ENCODE peak calls at places on chromosomes 1 and 21, in five cellular contexts. K is CD4-positive, alpha-beta memory T cell; T is lung microvascular endothelial cell; Q is neuronal stem cell; V is astrocyte of the hippocampus. G is an unnamed sample.
A peak's percentile ranks its signal among the peaks of the same experiment; 100 is the strongest.

GRCh38 chr1:87061742-87062156 is 147.3 kb downstream of the HS2ST1 start:
- DNase-seq in K (peak; percentile 6), T (peak; percentile 35), Q (no peak), V (no peak), G (no peak)

GRCh38 chr1:40040511-40041465 is at the start of gene CAP1:
- DNase-seq in K (peak; percentile 100), T (peak; percentile 98), Q (peak; percentile 98), V (peak; percentile 100), G (peak; percentile 99)

GRCh38 chr1:23069149-23069548 is 49.9 kb downstream of the KDM1A start:
- DNase-seq in K (no peak), T (no peak), Q (no peak), V (no peak), G (no peak)

GRCh38 chr1:10640079-10640578 is 156.3 kb downstream of the CASZ1 start:
- DNase-seq in K (no peak), T (no peak), Q (no peak), V (peak; percentile 48), G (no peak)

GRCh38 chr1:11399250-11399649 is 79.7 kb upstream of the DISP3 start:
- DNase-seq in K (no peak), T (no peak), Q (no peak), V (no peak), G (no peak)

GRCh38 chr1:2408859-2409276 is 3.5 kb downstream of the PEX10 start:
- DNase-seq in K (no peak), T (no peak), Q (no peak), V (no peak), G (no peak)

GRCh38 chr1:240515505-240515904 is 96.5 kb downstream of the GREM2 start:
- DNase-seq in K (no peak), T (no peak), Q (no peak), V (peak; percentile 71), G (no peak)

GRCh38 chr1:230902349-230902923 is 34.1 kb upstream of the C1orf198 start:
- DNase-seq in K (no peak), T (no peak), Q (no peak), V (no peak), G (no peak)

GRCh38 chr1:89630046-89630445 is 2.9 kb upstream of the LRRC8C start:
- DNase-seq in K (no peak), T (no peak), Q (no peak), V (no peak), G (no peak)

GRCh38 chr1:115426271-115426771 is 88.3 kb upstream of the NGF start:
- DNase-seq in K (no peak), T (peak; percentile 91), Q (no peak), V (peak; percentile 89), G (no peak)

GRCh38 chr1:89757532-89757931 is 63.3 kb upstream of the LRRC8D start:
- DNase-seq in K (peak; percentile 38), T (peak; percentile 68), Q (no peak), V (no peak), G (no peak)

GRCh38 chr1:41918450-41919043 is at the start of gene HIVEP3:
- DNase-seq in K (no peak), T (peak; percentile 24), Q (peak; percentile 51), V (peak; percentile 59), G (no peak)

GRCh38 chr1:8976896-8977295 is 31.2 kb downstream of the CA6 start:
- DNase-seq in K (no peak), T (no peak), Q (no peak), V (no peak), G (no peak)

GRCh38 chr21:21463456-21463855 is 465.2 kb downstream of the NCAM2 start:
- DNase-seq in K (no peak), T (no peak), Q (no peak), V (peak; percentile 4), G (no peak)

GRCh38 chr1:19818324-19818723 is 3.2 kb upstream of the RNF186 start:
- DNase-seq in K (no peak), T (no peak), Q (no peak), V (no peak), G (no peak)

GRCh38 chr1:164843743-164844500 is 284.9 kb downstream of the PBX1 start:
- DNase-seq in K (no peak), T (no peak), Q (no peak), V (no peak), G (no peak)

GRCh38 chr1:101282314-101283087 is 45.7 kb downstream of the S1PR1 start:
- DNase-seq in K (no peak), T (peak; percentile 54), Q (no peak), V (no peak), G (no peak)

GRCh38 chr21:42705346-42705745 is 51.9 kb downstream of the PDE9A start:
- DNase-seq in K (no peak), T (no peak), Q (no peak), V (no peak), G (no peak)

GRCh38 chr1:211726467-211726866 is 51.0 kb upstream of the NEK2 start:
- DNase-seq in K (no peak), T (no peak), Q (no peak), V (no peak), G (no peak)

GRCh38 chr1:22518379-22518778 is 44.9 kb upstream of the EPHA8 start:
- DNase-seq in K (no peak), T (no peak), Q (no peak), V (no peak), G (no peak)